ENCODE peak calls at places on chromosomes 7 and 10, in five cellular contexts. J is GM23248; G is stimulated activated CD4-positive, alpha-beta T cell treated with anti-CD3 and anti-CD28 coated beads, Interleukin-1b, Interleukin-23, amount 100 ng/mL, for 48 hours; E is effector CD4-positive, alpha-beta T cell; K is NCI-H1092 treated with DMSO at 0.1 percent for 48 hours. W is an unnamed sample.

GRCh38 chr10:126502481-126502880 is 114.2 kb upstream of the ADAM12 start:
- DNase-seq in J (peak), G (no peak), E (no peak), K (no peak), W (no peak)

GRCh38 chr7:98754041-98754479 is 115.8 kb downstream of the TMEM130 start:
- DNase-seq in J (no peak), G (no peak), E (no peak), K (no peak), W (no peak)

GRCh38 chr10:53379951-53380350 is 607.4 kb upstream of the MBL2 start:
- DNase-seq in J (no peak), G (no peak), E (no peak), K (no peak), W (no peak)

GRCh38 chr7:5045558-5046396 is at the start of gene RBAK:
- DNase-seq in J (peak), G (peak), E (peak), K (peak), W (peak)

GRCh38 chr7:67398916-67399315 is 402.3 kb downstream of the TYW1 start:
- DNase-seq in J (no peak), G (no peak), E (no peak), K (no peak), W (no peak)

GRCh38 chr7:131225619-131226101 is 102.0 kb upstream of the MKLN1 start:
- DNase-seq in J (peak), G (no peak), E (no peak), K (no peak), W (peak)

GRCh38 chr10:49617281-49618020 is 3.6 kb downstream of the CHAT start:
- DNase-seq in J (peak), G (no peak), E (no peak), K (no peak), W (no peak)

GRCh38 chr10:71073451-71074175 is 138.8 kb upstream of the UNC5B start:
- DNase-seq in J (no peak), G (no peak), E (no peak), K (no peak), W (no peak)

GRCh38 chr7:19815546-19815945 is 42.1 kb upstream of the TMEM196 start:
- DNase-seq in J (no peak), G (no peak), E (no peak), K (no peak), W (no peak)

GRCh38 chr7:11507929-11508328 is 324.1 kb downstream of the THSD7A start:
- DNase-seq in J (no peak), G (no peak), E (no peak), K (no peak), W (no peak)

GRCh38 chr10:106392781-106393180 is 771.7 kb downstream of the SORCS1 start:
- DNase-seq in J (no peak), G (no peak), E (no peak), K (no peak), W (no peak)

GRCh38 chr7:45702751-45703150 is 128.6 kb downstream of the ADCY1 start:
- DNase-seq in J (no peak), G (no peak), E (no peak), K (no peak), W (no peak)